ENCODE peak calls at places on chromosomes 13 and 19, in four cellular contexts. R is HepG2, N is transverse colon, P is A549. D is an unnamed sample.
A peak's percentile ranks its signal among the peaks of the same experiment; 100 is the strongest.

GRCh38 chr13:33815011-33815550 is 2.9 kb upstream of the RFC3 start:
- DNase-seq in R (peak; percentile 70), N (no peak), P (no peak), D (no peak)

GRCh38 chr19:13132471-13133166 is 14.6 kb downstream of the NACC1 start:
- DNase-seq in R (no peak), N (no peak), P (no peak), D (no peak)

GRCh38 chr13:50167224-50167947 is 152.1 kb downstream of the KCNRG start:
- DNase-seq in R (no peak), N (no peak), P (no peak), D (no peak)

GRCh38 chr19:13530720-13531119 is 24.4 kb upstream of the CACNA1A start:
- DNase-seq in R (no peak), N (no peak), P (no peak), D (no peak)

GRCh38 chr19:32318884-32319520 is 26.4 kb upstream of the ZNF507 start:
- DNase-seq in R (no peak), N (no peak), P (peak; percentile 68), D (no peak)

GRCh38 chr13:42063105-42063504 is 14.7 kb downstream of the DGKH start:
- DNase-seq in R (no peak), N (no peak), P (no peak), D (no peak)

GRCh38 chr13:32427852-32428580 is at the start of gene N4BP2L1:
- DNase-seq in R (peak; percentile 96), N (peak; percentile 85), P (peak; percentile 9), D (peak; percentile 71)

GRCh38 chr19:42762782-42763181 is 2.7 kb downstream of the PSG8 start:
- DNase-seq in R (no peak), N (no peak), P (no peak), D (no peak)

GRCh38 chr19:46410205-46411087 is 2.9 kb downstream of the CCDC8 start:
- DNase-seq in R (no peak), N (no peak), P (no peak), D (no peak)

GRCh38 chr19:41324231-41324702 is 14.3 kb downstream of the CCDC97 start:
- DNase-seq in R (no peak), N (no peak), P (peak; percentile 41), D (no peak)

GRCh38 chr13:27770809-27771208 is 21.5 kb upstream of the GSX1 start:
- DNase-seq in R (peak; percentile 42), N (peak; percentile 36), P (peak; percentile 46), D (no peak)

GRCh38 chr13:77136902-77137420 is 110.0 kb upstream of the FBXL3 start:
- DNase-seq in R (no peak), N (no peak), P (no peak), D (no peak)

GRCh38 chr19:51887522-51888498 is at the start of gene ZNF577:
- DNase-seq in R (no peak), N (peak; percentile 92), P (no peak), D (peak; percentile 86)

GRCh38 chr19:2775556-2776430 is 7.3 kb downstream of the SGTA start:
- DNase-seq in R (peak; percentile 88), N (peak; percentile 71), P (no peak), D (peak; percentile 64)

GRCh38 chr19:23817519-23817918 is 58.8 kb upstream of the ZNF681 start:
- DNase-seq in R (peak; percentile 22), N (peak; percentile 28), P (peak; percentile 52), D (peak; percentile 31)

GRCh38 chr13:86655561-86655960 is 856.3 kb upstream of the SLITRK6 start:
- DNase-seq in R (no peak), N (no peak), P (no peak), D (no peak)

GRCh38 chr19:39409207-39409885 is 2.7 kb downstream of the ZFP36 start:
- DNase-seq in R (peak; percentile 61), N (peak; percentile 96), P (peak; percentile 89), D (peak; percentile 97)

GRCh38 chr13:99217461-99218101 is 16.9 kb downstream of the UBAC2 start:
- DNase-seq in R (no peak), N (no peak), P (no peak), D (no peak)

GRCh38 chr13:24097667-24098066 is 62.9 kb upstream of the SPATA13 start:
- DNase-seq in R (no peak), N (no peak), P (no peak), D (no peak)

GRCh38 chr13:39365879-39366278 is 237.1 kb downstream of the LHFPL6 start:
- DNase-seq in R (no peak), N (no peak), P (no peak), D (no peak)

GRCh38 chr13:105871768-105872167 is 663.7 kb downstream of the EFNB2 start:
- DNase-seq in R (no peak), N (no peak), P (no peak), D (no peak)

GRCh38 chr13:113216165-113217056 is 7.0 kb downstream of the CUL4A start:
- DNase-seq in R (peak; percentile 45), N (peak; percentile 26), P (peak; percentile 35), D (peak; percentile 60)

GRCh38 chr19:13068064-13068807 is 34.4 kb downstream of the LYL1 start:
- DNase-seq in R (no peak), N (no peak), P (no peak), D (no peak)

GRCh38 chr13:113350938-113351335 is 13.0 kb downstream of the GRTP1 start:
- DNase-seq in R (no peak), N (no peak), P (no peak), D (no peak)

GRCh38 chr13:112115403-112116091 is 48.6 kb downstream of the SOX1 start:
- DNase-seq in R (no peak), N (no peak), P (no peak), D (peak; percentile 20)

GRCh38 chr19:15280915-15281683 is 48.9 kb upstream of the EPHX3 start:
- DNase-seq in R (peak; percentile 55), N (peak; percentile 69), P (peak; percentile 30), D (peak; percentile 75)

GRCh38 chr19:53158119-53158656 is 665 bp downstream of the ZNF347 start:
- DNase-seq in R (no peak), N (peak; percentile 39), P (no peak), D (peak; percentile 29)

GRCh38 chr19:53849237-53849676 is 18.4 kb upstream of the MYADM start:
- DNase-seq in R (no peak), N (no peak), P (no peak), D (no peak)

GRCh38 chr19:35491838-35492360 is 1.6 kb upstream of the KRTDAP start:
- DNase-seq in R (no peak), N (no peak), P (no peak), D (peak; percentile 71)

GRCh38 chr13:51806571-51806970 is 2.6 kb upstream of the DHRS12 start:
- DNase-seq in R (no peak), N (no peak), P (peak; percentile 35), D (peak; percentile 56)

GRCh38 chr19:1384478-1385110 is 887 bp downstream of the NDUFS7 start:
- DNase-seq in R (no peak), N (no peak), P (no peak), D (no peak)

GRCh38 chr13:41985788-41986508 is 25.0 kb upstream of the VWA8 start:
- DNase-seq in R (no peak), N (no peak), P (peak; percentile 35), D (no peak)

GRCh38 chr13:20359335-20359734 is 127.2 kb upstream of the GJB6 start:
- DNase-seq in R (peak; percentile 32), N (no peak), P (peak; percentile 65), D (no peak)

GRCh38 chr19:18304496-18305312 is 18.2 kb downstream of the LSM4 start:
- DNase-seq in R (peak; percentile 80), N (peak; percentile 75), P (peak; percentile 79), D (peak; percentile 80)

GRCh38 chr13:42039457-42039945 is 8.9 kb upstream of the DGKH start:
- DNase-seq in R (no peak), N (no peak), P (peak; percentile 49), D (no peak)

GRCh38 chr13:101144808-101145419 is 271.4 kb downstream of the NALCN start:
- DNase-seq in R (peak; percentile 38), N (no peak), P (peak; percentile 50), D (no peak)

GRCh38 chr13:24252136-24252535 is 57.2 kb upstream of the C1QTNF9 start:
- DNase-seq in R (no peak), N (no peak), P (no peak), D (no peak)

GRCh38 chr19:3468211-3468610 is 12.1 kb downstream of the SMIM24 start:
- DNase-seq in R (no peak), N (no peak), P (no peak), D (no peak)

GRCh38 chr19:58261600-58261967 is 17.2 kb upstream of the ZNF8 start:
- DNase-seq in R (no peak), N (no peak), P (no peak), D (no peak)

DNA sequence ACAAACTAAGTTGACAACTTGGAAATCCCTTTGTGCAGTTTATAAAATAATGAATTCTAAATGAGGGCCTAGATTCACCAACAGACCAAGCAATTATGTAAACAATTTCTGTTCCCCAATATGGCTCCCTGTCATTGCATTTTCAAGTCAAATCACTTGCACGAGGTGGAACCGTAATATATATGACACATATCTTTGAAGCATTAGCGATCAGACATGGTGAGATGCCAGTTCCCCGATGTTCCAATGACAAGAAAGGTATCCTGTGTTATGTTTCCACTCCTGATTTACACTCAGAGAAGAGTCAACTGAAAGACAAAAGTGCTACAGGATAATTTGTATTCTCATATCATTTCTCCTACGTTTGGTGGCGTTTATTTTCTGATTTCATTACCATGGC is 108.5 kb upstream of the TDRD3 start:
- DNase-seq in R (no peak), N (no peak), P (no peak), D (no peak)
- TF ChIP-seq EP300 in R (no peak), N (no peak), P (no peak), D (no peak)

DNA sequence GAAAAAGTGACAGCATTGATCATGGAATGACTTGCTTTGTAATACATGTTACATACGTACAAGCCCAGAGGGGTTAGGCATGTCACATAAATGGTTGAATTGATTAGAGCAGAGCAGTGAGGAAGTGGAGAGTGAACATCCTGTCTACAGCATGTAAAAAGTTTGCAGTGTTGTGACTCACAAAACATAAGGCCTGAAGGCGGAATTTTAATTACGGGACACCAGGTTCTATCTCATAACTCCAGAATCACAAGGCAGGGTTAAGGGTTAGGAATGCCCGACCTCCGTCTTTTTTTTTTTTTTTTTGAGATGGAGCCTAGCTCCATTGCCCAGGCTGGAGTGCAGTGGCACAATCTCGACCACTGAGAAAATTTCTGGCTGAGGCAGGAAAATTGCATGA is 83.9 kb downstream of the MUC16 start:
- DNase-seq in R (no peak), N (no peak), P (no peak), D (no peak)
- H3K27ac ChIP-seq in R (no peak overlapping the region), N (no peak overlapping the region), P (no peak overlapping the region), D (no peak overlapping the region)

GRCh38 chr13:110784748-110785147 is 71.2 kb downstream of the ING1 start:
- DNase-seq in R (no peak), N (no peak), P (no peak), D (no peak)
- H3K4me1 ChIP-seq in R (no peaks in the 10 kb centered on the region), N (no peaks in the 10 kb centered on the region), P (no peaks in the 10 kb centered on the region), D (no peaks in the 10 kb centered on the region)

GRCh38 chr19:5826531-5827341 is 12.8 kb downstream of the FUT6 start:
- DNase-seq in R (peak; percentile 87), N (peak; percentile 88), P (peak; percentile 70), D (peak; percentile 78)
- TF ChIP-seq EP300 in R (peak; percentile 25), N (no peak), P (no peak), D (no peak)

GRCh38 chr19:4859697-4860096 is 7.8 kb downstream of the PLIN3 start:
- DNase-seq in R (no peak), N (no peak), P (no peak), D (no peak)
- H3K27ac ChIP-seq in R (no peak overlapping the region), N (no peak overlapping the region), P (peak overlapping the region; percentile 31), D (no peak overlapping the region)